ENCODE peak calls at places on chromosomes 6 and 20, in nine cellular contexts. L is amniotic epithelial cell; D is astrocyte of the cerebellum; S is GM10248; A is NCI-H2171; M is HCEC 1CT; Y is stimulated activated naive B cell treated with anti-CD40 and anti-IgM and Interleukin-4, amounts not matched to agents 10 μg/mL and 1 μg/mL and 100 μg/mL, for 72 hours; F is fibroblast of the aortic adventitia; B is iris pigment epithelial cell. O is an unnamed sample.
A peak's percentile ranks its signal among the peaks of the same experiment; 100 is the strongest.

GRCh38 chr6:157989541-157990289 is 8.1 kb downstream of the SYNJ2 start:
- DNase-seq in M (no peak), Y (no peak), B (peak; percentile 63), S (no peak), A (peak; percentile 80), F (peak; percentile 32), L (peak; percentile 45), D (no peak), O (peak; percentile 99)

GRCh38 chr20:45890077-45890996 is 671 bp downstream of the NEURL2 start:
- DNase-seq in Y (peak; percentile 52), D (peak; percentile 61), F (peak; percentile 78), L (peak; percentile 79), M (peak; percentile 54), B (peak; percentile 86), A (no peak), S (peak; percentile 66), O (peak; percentile 53)

GRCh38 chr6:168575346-168576098 is 134.5 kb downstream of the SMOC2 start:
- DNase-seq in F (no peak), B (no peak), Y (no peak), L (no peak), A (no peak), S (no peak), D (no peak), M (no peak), O (no peak)

GRCh38 chr20:37970856-37971245 is 62.4 kb downstream of the TTI1 start:
- DNase-seq in B (no peak), M (no peak), Y (no peak), A (no peak), S (no peak), D (no peak), F (no peak), L (no peak), O (no peak)

GRCh38 chr6:46772038-46772437 is 21.2 kb upstream of the MEP1A start:
- DNase-seq in F (no peak), Y (no peak), M (no peak), B (no peak), D (no peak), L (no peak), A (no peak), S (no peak), O (no peak)

GRCh38 chr6:101195581-101195980 is 197.9 kb upstream of the GRIK2 start:
- DNase-seq in M (peak; percentile 78), Y (no peak), A (no peak), F (peak; percentile 20), D (no peak), S (no peak), B (peak; percentile 41), L (peak; percentile 50), O (peak; percentile 14)

GRCh38 chr6:45921703-45922270 is 93.9 kb downstream of the CLIC5 start:
- DNase-seq in L (no peak), Y (no peak), F (peak; percentile 14), D (no peak), S (no peak), B (no peak), M (no peak), A (no peak), O (peak; percentile 36)

GRCh38 chr6:166494757-166495486 is 91.6 kb downstream of the RAMACL start:
- DNase-seq in B (no peak), D (no peak), M (no peak), F (no peak), L (no peak), A (no peak), S (no peak), Y (no peak), O (no peak)

GRCh38 chr6:106383573-106383972 is 23.1 kb downstream of the CRYBG1 start:
- DNase-seq in F (peak; percentile 71), Y (no peak), L (peak; percentile 4), A (no peak), M (peak; percentile 80), D (no peak), B (no peak), S (no peak), O (no peak)

GRCh38 chr6:132936641-132937040 is 122.3 kb downstream of the RPS12 start:
- DNase-seq in L (no peak), M (no peak), D (no peak), F (no peak), A (no peak), Y (no peak), B (no peak), S (no peak), O (no peak)

GRCh38 chr6:14997507-14997906 is 248.4 kb upstream of the JARID2 start:
- DNase-seq in D (no peak), B (no peak), S (no peak), Y (no peak), F (no peak), M (no peak), A (no peak), L (no peak), O (no peak)

GRCh38 chr6:151858294-151858693 is 50.8 kb downstream of the ESR1 start:
- DNase-seq in S (no peak), L (no peak), D (no peak), F (no peak), A (no peak), M (no peak), Y (no peak), B (no peak), O (no peak)

GRCh38 chr20:53493201-53493908 is 100.3 kb downstream of the ZNF217 start:
- DNase-seq in F (peak; percentile 20), L (no peak), A (no peak), B (no peak), D (no peak), M (no peak), S (no peak), Y (no peak), O (no peak)

GRCh38 chr6:39452306-39452705 is 129.8 kb upstream of the KCNK16 start:
- DNase-seq in F (peak; percentile 2), B (peak; percentile 53), D (peak; percentile 37), L (no peak), A (no peak), M (no peak), Y (no peak), S (no peak), O (peak; percentile 89)

O was measured in M059J.